ENCODE peak calls at places on chromosomes 7 and 10, in nine cellular contexts. G is GM13976; J is esophagus muscularis mucosa; W is NCI-H1092; M is activated naive CD8-positive, alpha-beta T cell treated with anti-CD3 and anti-CD28 coated beads, Interleukin-2, amount 50 U/mL, for 24 hours; N is C1 segment of cervical spinal cord; S is ELR; Q is iris pigment epithelial cell; V is EL. Z is an unnamed sample.

GRCh38 chr7:674454-675410 is 51.8 kb upstream of the DNAAF5 start:
- DNase-seq in V (no peak), S (no peak), M (no peak), Q (no peak), J (no peak), G (no peak), W (no peak), N (no peak), Z (no peak)

GRCh38 chr10:43093423-43094090 is 16.7 kb downstream of the RET start:
- DNase-seq in S (peak), V (peak), J (no peak), N (no peak), Q (no peak), G (no peak), W (no peak), M (no peak), Z (no peak)

GRCh38 chr7:70681847-70682350 is 450.0 kb upstream of the GALNT17 start:
- DNase-seq in J (no peak), S (no peak), N (no peak), G (peak), V (no peak), Q (no peak), M (no peak), W (no peak), Z (no peak)

GRCh38 chr10:19347592-19347991 is 299.0 kb downstream of the MALRD1 start:
- DNase-seq in W (no peak), N (no peak), G (no peak), Q (no peak), V (no peak), J (no peak), S (peak), M (no peak), Z (no peak)

GRCh38 chr7:157760004-157760730 is 423.4 kb downstream of the DNAJB6 start:
- DNase-seq in M (no peak), Q (no peak), V (no peak), G (no peak), J (no peak), S (no peak), N (no peak), W (no peak), Z (no peak)

GRCh38 chr7:156889089-156889488 is 3.9 kb downstream of the LMBR1 start:
- DNase-seq in V (no peak), N (no peak), G (no peak), Q (peak), J (no peak), W (no peak), S (no peak), M (no peak), Z (no peak)

GRCh38 chr10:7942859-7943258 is 111.6 kb upstream of the GATA3 start:
- DNase-seq in W (no peak), V (no peak), N (no peak), S (no peak), M (no peak), J (peak), Q (no peak), G (no peak), Z (no peak)

GRCh38 chr10:71213761-71214440 is 1.5 kb downstream of the UNC5B start:
- DNase-seq in M (no peak), N (no peak), G (peak), S (peak), V (peak), J (no peak), Q (peak), W (no peak), Z (no peak)

GRCh38 chr7:45183711-45184210 is 26.2 kb downstream of the RAMP3 start:
- DNase-seq in S (no peak), V (no peak), N (no peak), J (no peak), W (no peak), M (no peak), Q (no peak), G (no peak), Z (no peak)